ENCODE peak calls at places on chromosomes 16 and 17, in four cellular contexts. Y is sigmoid colon, N is HCT116, E is WTC11. U is an unnamed sample.

GRCh38 chr16:11526921-11527320 is 59.8 kb downstream of the LITAF start:
- DNase-seq in Y (no peak), E (no peak), N (no peak), U (peak)

GRCh38 chr17:30600062-30600829 is 123.0 kb downstream of the GOSR1 start:
- DNase-seq in N (peak), Y (peak), E (peak), U (peak)

GRCh38 chr16:1133271-1133670 is 19.6 kb upstream of the CACNA1H start:
- DNase-seq in Y (no peak), E (no peak), N (no peak), U (no peak)

GRCh38 chr17:37299257-37299985 is 76.4 kb upstream of the C17orf78 start:
- DNase-seq in Y (no peak), N (no peak), E (no peak), U (no peak)

GRCh38 chr17:67390006-67390645 is 13.0 kb downstream of the PITPNC1 start:
- DNase-seq in Y (no peak), E (no peak), N (no peak), U (no peak)

GRCh38 chr17:75182319-75182568 is 515 bp downstream of the SUMO2 start:
- DNase-seq in N (no peak), E (peak), Y (no peak), U (no peak)

GRCh38 chr17:39110435-39111136 is 40.9 kb downstream of the PLXDC1 start:
- DNase-seq in E (no peak), N (no peak), Y (no peak), U (peak)

GRCh38 chr16:15572329-15573001 is 70.5 kb downstream of the MARF1 start:
- DNase-seq in E (no peak), Y (no peak), N (no peak), U (no peak)

DNA sequence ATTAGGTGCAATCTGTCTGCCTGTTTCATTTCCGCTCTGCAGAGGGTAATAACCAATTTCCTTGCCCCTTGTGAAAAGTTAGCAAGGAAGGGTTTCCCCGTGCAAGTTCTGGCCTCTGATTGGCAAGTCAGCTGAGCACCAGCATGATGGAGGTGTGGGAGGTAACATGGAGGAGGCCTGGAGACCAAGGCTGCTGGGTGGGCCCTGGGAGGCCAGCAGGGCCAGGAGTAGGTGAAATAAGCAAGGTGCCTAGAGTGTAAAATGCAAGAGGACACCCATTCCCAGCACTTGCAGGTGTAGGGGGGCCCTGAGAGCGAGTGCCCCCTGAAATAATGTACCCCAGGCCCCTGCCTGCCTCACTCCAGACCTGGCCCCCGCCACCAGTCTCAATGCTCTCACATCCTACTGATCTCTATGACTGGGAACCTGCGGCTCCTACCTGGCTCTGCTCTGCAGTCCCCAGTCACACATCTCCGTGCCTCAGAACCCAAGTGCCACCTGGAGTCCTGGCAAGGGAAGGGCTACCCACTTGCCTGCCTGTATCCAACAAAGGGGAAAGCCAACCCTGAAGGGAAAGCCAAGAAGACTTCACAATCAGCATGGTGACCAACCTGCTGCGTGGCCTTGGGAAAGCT is 116.2 kb downstream of the C16orf78 start:
- DNase-seq in E (no peak), N (no peak), Y (peak), U (no peak)
- TF ChIP-seq CTCF in E (no peak), N (no peak), Y (no peak), U (no peak)

DNA sequence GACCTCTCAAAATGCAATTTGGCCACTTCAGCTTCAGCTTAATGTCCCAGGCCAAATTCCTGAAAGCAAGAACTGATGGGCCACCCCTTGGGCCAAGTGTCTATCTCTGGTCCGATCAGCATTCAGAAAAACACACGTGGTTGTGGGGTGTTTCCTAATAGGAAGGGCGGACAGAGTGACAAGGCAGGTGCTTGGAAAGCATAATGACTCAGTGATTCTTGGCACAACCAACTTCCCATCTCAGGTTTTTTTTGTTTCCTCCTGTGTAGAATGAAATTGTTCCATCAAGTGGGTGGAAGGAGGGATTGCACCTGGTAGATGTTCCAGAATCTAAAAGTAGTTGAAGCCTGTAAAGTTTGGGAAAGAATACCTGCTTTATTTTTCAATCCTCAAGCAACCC is 155.6 kb downstream of the HS3ST2 start:
- DNase-seq in N (no peak), E (no peak), Y (no peak), U (no peak)
- TF ChIP-seq CTCF in N (no peak), E (no peak), Y (no peak), U (no peak)

GRCh38 chr16:17295948-17296347 is 174.8 kb downstream of the XYLT1 start:
- DNase-seq in E (no peak), Y (no peak), N (no peak), U (no peak)

GRCh38 chr16:17299790-17300189 is 171.0 kb downstream of the XYLT1 start:
- DNase-seq in N (no peak), E (no peak), Y (no peak), U (no peak)

GRCh38 chr16:17296412-17296811 is 174.3 kb downstream of the XYLT1 start:
- DNase-seq in Y (no peak), N (no peak), E (no peak), U (no peak)

GRCh38 chr16:17301184-17301583 is 169.6 kb downstream of the XYLT1 start:
- DNase-seq in Y (no peak), N (no peak), E (no peak), U (no peak)

GRCh38 chr16:17298238-17298637 is 172.5 kb downstream of the XYLT1 start:
- DNase-seq in N (no peak), Y (no peak), E (no peak), U (no peak)
- TF ChIP-seq CTCF in N (no peak), Y (no peak), E (no peak), U (no peak)

GRCh38 chr17:17497065-17497844 is 1.1 kb upstream of the RASD1 start:
- DNase-seq in Y (no peak), E (peak), N (no peak), U (no peak)
- TF ChIP-seq CTCF in Y (no peak), E (no peak), N (no peak), U (no peak)

GRCh38 chr17:72602517-72603345 is 481.9 kb downstream of the SOX9 start:
- DNase-seq in N (peak), Y (no peak), E (peak), U (no peak)
- TF ChIP-seq CTCF in N (peak), Y (no peak), E (no peak), U (no peak)

GRCh38 chr16:53821487-53821886 is 117.5 kb downstream of the FTO start:
- DNase-seq in Y (no peak), E (no peak), N (no peak), U (no peak)

GRCh38 chr16:53826658-53827057 is 122.7 kb downstream of the FTO start:
- DNase-seq in Y (no peak), E (no peak), N (no peak), U (no peak)

GRCh38 chr16:53817812-53818211 is 113.9 kb downstream of the FTO start:
- DNase-seq in Y (no peak), E (no peak), N (no peak), U (no peak)

GRCh38 chr16:53822936-53823529 is 119.1 kb downstream of the FTO start:
- DNase-seq in Y (no peak), E (no peak), N (no peak), U (no peak)

DNA sequence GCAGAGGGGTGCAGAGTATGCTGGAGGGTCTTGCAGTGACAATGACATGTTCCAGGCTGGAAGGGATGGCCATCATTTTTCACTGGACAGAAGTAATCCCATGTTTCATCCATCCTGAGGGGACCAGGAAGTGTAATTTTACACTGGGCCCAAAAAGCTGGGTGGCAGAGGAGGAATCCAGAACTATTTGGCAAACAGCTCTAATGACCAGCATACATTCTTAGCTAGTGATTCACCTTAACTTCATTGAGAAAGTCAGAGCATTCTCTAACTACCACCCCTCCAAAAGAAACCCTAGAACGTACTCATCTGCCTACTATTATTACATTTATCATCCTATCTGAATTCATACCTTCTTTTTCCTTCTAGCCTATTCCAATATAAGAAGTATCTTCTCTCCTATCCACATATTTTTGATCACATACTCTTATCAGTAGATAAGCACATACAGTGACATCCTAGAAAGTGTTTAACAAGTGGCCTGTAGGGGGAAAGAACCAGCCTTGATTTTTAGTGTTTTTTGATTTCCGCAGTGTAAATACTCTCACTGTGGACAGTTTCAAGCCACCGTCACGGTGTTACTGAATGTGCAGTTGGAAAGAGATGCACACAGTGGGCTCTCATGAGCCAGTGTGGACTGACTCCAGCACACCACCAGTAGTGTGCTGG is 118.1 kb downstream of the FTO start:
- DNase-seq in Y (no peak), N (no peak), E (no peak), U (no peak)
- TF ChIP-seq CTCF in Y (no peak), N (peak), E (no peak), U (no peak)

DNA sequence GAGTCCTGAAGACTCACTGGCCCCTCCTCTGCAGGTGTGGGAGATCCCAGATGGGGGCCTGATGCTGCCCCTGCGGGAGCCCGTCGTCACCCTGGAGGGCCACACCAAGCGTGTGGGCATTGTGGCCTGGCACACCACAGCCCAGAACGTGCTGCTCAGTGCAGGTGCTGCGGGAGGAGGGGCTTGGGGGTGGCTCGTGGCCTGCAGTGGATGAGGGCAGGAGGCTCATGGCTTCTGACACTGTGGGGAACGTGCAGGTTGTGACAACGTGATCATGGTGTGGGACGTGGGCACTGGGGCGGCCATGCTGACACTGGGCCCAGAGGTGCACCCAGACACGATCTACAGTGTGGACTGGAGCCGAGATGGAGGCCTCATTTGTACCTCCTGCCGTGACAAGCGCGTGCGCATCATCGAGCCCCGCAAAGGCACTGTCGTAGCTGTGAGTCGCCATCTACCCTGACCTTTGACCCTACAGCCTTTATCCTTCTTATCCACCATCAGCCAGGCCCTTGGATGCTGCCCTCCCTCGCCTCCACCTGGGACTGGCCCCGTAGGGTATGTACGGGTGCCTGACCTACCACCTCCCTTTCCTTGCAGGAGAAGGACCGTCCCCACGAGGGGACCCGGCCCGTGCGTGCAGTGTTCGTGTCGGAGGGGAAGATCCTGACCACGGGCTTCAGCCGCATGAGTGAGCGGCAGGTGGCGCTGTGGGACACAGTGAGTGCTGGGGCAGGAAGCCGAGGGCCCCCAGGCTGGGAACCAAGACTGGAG is 3.6 kb downstream of the CORO1A start:
- DNase-seq in E (peak), N (no peak), Y (peak), U (peak)
- TF ChIP-seq CTCF in E (peak), N (peak), Y (peak), U (peak)

GRCh38 chr17:7714721-7715594 is 2.6 kb upstream of the DNAH2 start:
- DNase-seq in Y (no peak), N (no peak), E (no peak), U (no peak)

GRCh38 chr17:7717756-7718350 is 309 bp downstream of the DNAH2 start:
- DNase-seq in E (no peak), Y (no peak), N (no peak), U (no peak)

GRCh38 chr17:7719661-7720060 is 2.1 kb downstream of the DNAH2 start:
- DNase-seq in Y (no peak), E (no peak), N (no peak), U (no peak)

GRCh38 chr17:7716299-7716886 is 1.2 kb upstream of the DNAH2 start:
- DNase-seq in E (no peak), Y (no peak), N (no peak), U (no peak)

GRCh38 chr17:7716901-7717755 is at the start of gene DNAH2:
- DNase-seq in Y (peak), E (peak), N (peak), U (peak)
- TF ChIP-seq CTCF in Y (peak), E (no peak), N (peak), U (peak)

DNA sequence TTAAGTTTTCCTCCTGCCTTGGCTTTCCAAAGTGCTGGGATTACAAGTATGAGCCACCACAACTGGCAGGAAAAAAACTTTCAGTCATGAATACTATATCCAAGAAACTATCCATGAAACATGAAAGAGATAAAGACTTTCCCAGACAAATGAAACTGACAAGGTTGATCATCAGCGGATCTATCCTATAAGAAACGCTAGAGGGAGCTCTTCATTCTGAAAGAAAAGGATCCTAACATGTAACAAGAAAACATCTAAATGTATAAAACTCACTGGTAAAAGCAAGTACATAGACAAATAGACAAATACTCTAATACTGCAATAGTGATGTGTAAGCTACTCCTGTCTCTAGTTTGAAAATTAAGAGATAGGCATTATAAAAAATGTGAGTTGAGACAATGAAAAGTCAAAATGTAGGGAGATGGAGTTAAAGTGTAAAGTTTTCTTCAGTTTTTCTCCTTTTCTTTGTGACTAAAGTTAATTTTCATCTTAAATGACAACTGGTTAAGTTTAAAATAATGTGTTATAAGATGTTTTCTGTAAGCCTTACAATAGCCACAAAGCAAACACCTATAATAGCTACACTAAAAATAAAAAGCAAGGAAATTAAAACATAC is 79.6 kb upstream of the TEKT1 start:
- DNase-seq in N (peak), Y (no peak), E (no peak), U (no peak)
- TF ChIP-seq CTCF in N (peak), Y (peak), E (peak), U (peak)

DNA sequence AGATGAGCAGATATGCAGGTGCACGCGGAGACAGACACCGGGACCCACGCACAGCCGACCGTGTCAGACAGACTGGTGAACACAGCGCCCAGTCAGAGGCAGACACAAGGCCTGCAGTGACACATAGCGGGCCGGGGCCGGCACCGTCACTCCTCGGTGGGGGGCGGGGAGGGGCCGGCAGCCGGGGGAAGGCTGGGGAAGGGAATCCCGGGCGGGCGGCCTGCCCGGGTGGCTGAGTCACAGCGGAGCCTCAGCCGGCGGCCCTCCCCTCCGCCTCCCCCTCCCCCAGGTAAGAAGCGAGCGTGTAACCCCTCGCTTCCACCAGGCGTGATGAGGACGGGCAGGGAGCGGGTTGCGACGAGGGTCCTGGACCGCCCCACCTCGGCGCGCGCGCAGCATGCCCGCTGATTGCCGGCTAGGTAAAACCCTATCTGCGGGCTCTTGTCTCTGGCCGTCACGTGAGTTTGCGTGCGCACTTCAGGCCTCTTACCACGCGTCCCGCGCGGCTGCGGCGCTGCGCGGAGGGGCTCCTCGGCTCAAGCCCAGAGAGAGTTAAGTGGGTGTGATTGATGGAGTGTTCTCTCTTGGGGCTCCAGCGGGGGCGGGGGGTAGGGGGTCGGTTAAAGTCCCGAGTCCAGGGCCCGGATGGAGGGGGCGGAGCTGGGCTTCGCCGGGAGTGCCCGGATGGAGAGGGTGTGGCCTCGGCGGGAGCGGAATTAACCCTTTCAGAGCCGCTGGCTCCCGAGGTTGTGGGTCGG is 7.8 kb downstream of the KDM6B start:
- DNase-seq in E (peak), N (peak), Y (peak), U (peak)
- TF ChIP-seq CTCF in E (no peak), N (no peak), Y (peak), U (no peak)